ENCODE peak calls at places on chromosomes 5 and 9, in seven cellular contexts. U is CD4-positive, alpha-beta T cell; V is HFFc6; C is colonic mucosa; I is PC-9; X is foreskin keratinocyte; B is omental fat pad. A is an unnamed sample.

GRCh38 chr5:5025774-5026406 is 114.2 kb upstream of the ADAMTS16 start:
- DNase-seq in U (no peak), V (no peak), C (no peak), I (no peak), X (no peak), B (no peak), A (no peak)

GRCh38 chr9:108543251-108543768 is 312.5 kb downstream of the ACTL7B start:
- DNase-seq in U (no peak), V (peak; percentile 37), C (no peak), I (peak; percentile 99), X (peak; percentile 99), B (no peak), A (no peak)

GRCh38 chr5:72252008-72252407 is 68.0 kb downstream of the MRPS27 start:
- DNase-seq in U (no peak), V (no peak), C (no peak), I (no peak), X (no peak), B (no peak), A (no peak)

GRCh38 chr5:142512041-142512679 is 173.7 kb downstream of the FGF1 start:
- DNase-seq in U (no peak), V (no peak), C (no peak), I (no peak), X (no peak), B (no peak), A (no peak)

GRCh38 chr5:108167174-108167573 is 214.7 kb downstream of the FBXL17 start:
- DNase-seq in U (no peak), V (no peak), C (no peak), I (no peak), X (no peak), B (no peak), A (no peak)

GRCh38 chr5:91020065-91020800 is 362.9 kb downstream of the ARRDC3 start:
- DNase-seq in U (no peak), V (no peak), C (no peak), I (no peak), X (no peak), B (no peak), A (no peak)

GRCh38 chr9:34498511-34498910 is 24.3 kb downstream of the ENHO start:
- DNase-seq in U (no peak), V (no peak), C (no peak), I (no peak), X (no peak), B (no peak), A (no peak)

GRCh38 chr9:89213481-89213880 is 34.9 kb upstream of the SHC3 start:
- DNase-seq in U (no peak), V (no peak), C (no peak), I (no peak), X (no peak), B (no peak), A (no peak)

GRCh38 chr5:87340716-87341115 is 72.0 kb downstream of the CCNH start:
- DNase-seq in U (no peak), V (no peak), C (no peak), I (no peak), X (no peak), B (no peak), A (no peak)

GRCh38 chr9:110346325-110346724 is 8.7 kb upstream of the TXNDC8 start:
- DNase-seq in U (no peak), V (no peak), C (no peak), I (no peak), X (no peak), B (no peak), A (no peak)

GRCh38 chr5:71699233-71699632 is 19.8 kb upstream of the CARTPT start:
- DNase-seq in U (no peak), V (no peak), C (no peak), I (no peak), X (no peak), B (no peak), A (no peak)

GRCh38 chr9:81074261-81074660 is 615.1 kb downstream of the TLE1 start:
- DNase-seq in U (no peak), V (no peak), C (no peak), I (no peak), X (no peak), B (no peak), A (no peak)

GRCh38 chr5:138212828-138213160 is 329 bp downstream of the CDC23 start:
- DNase-seq in U (no peak), V (peak; percentile 0), C (no peak), I (no peak), X (no peak), B (no peak), A (no peak)

GRCh38 chr5:68214472-68215207 is 916 bp upstream of the PIK3R1 start:
- DNase-seq in U (no peak), V (no peak), C (peak; percentile 78), I (no peak), X (no peak), B (no peak), A (no peak)

GRCh38 chr9:107749787-107750444 is 260.3 kb upstream of the KLF4 start:
- DNase-seq in U (no peak), V (peak; percentile 85), C (peak; percentile 80), I (peak; percentile 87), X (peak; percentile 25), B (peak; percentile 79), A (no peak)

GRCh38 chr9:132903574-132904495 is 25.1 kb downstream of the SPACA9 start:
- DNase-seq in U (no peak), V (no peak), C (no peak), I (no peak), X (no peak), B (no peak), A (no peak)

GRCh38 chr5:108398964-108399363 is 17.1 kb upstream of the FBXL17 start:
- DNase-seq in U (no peak), V (no peak), C (no peak), I (no peak), X (no peak), B (no peak), A (no peak)

GRCh38 chr9:106925392-106925791 is 62.4 kb downstream of the ZNF462 start:
- DNase-seq in U (no peak), V (no peak), C (no peak), I (no peak), X (no peak), B (no peak), A (no peak)

DNA sequence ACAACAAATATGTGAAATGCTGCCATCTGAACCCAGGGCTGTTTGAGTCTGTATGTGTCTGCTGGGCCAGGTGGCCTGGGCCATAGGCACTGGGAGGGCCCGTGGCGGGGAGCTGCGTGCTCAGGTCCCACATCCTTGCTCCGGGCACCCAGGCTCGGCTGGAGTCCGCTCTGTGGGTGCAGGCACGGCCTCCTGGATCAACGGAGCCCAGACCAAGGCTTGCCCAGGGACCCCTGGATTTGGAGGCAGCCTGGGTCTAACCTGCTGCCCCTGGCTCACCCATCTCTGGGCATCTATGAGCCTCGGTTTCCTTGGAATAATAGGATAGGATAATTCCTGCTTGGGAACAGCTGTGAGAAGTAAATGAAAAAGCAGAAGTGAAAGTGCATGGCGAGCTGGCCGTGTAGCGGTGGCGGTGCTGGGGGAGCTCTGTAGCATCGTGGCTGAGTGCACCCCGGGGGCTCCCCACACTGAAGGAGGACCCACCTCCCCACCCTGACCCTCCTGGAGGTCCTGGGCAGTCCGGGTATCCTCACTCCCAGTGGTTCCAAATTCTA is 1.2 kb downstream of the CDHR2 start:
- DNase-seq in U (no peak), V (no peak), C (no peak), I (no peak), X (no peak), B (no peak), A (no peak)
- TF ChIP-seq CTCF in U (no peak), V (no peak), C (no peak), I (no peak), X (no peak), B (no peak), A (no peak)

DNA sequence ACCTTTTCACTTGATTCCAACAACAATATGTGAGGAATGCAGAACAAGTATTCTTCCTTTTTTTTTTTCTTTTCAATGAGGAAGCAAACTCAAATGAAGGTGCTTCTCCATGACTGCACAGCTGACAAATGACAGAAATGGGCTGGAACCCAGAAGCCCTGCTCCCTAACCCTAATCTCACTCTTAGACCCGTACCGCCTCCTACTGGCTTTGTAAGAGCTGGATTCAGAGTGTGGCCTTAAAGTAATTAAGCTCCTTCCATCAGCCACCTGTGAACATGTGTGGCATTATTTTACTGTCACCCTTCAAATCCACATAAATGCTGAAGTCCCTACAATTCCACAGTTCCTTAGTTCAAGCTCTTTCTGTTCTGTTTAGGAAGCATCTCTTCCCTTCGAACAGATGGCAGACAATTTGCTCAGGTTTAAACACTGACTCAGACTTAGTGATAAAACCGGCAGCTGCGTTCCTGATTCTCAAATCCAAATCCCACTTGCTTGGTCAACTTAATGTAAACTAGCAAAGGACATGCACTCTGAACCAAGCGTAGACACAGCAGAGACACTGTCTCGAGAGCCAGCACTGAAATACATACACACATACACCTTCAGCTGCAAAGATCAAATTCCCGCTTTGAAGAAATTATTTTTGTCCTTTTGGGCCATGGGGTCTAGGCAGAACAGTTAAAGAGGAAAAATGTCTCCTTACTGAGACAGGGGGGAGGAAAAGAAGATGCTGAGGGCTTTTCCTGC is 316.7 kb upstream of the TLE4 start:
- DNase-seq in U (no peak), V (no peak), C (no peak), I (no peak), X (no peak), B (no peak), A (no peak)
- TF ChIP-seq CTCF in U (no peak), V (peak; percentile 53), C (no peak), I (no peak), X (peak; percentile 35), B (no peak), A (no peak)

GRCh38 chr5:56269216-56269927 is 36.2 kb upstream of the ANKRD55 start:
- DNase-seq in U (no peak), V (peak; percentile 45), C (no peak), I (peak; percentile 60), X (no peak), B (no peak), A (no peak)

GRCh38 chr5:56270568-56271392 is 37.6 kb upstream of the ANKRD55 start:
- DNase-seq in U (peak; percentile 63), V (peak; percentile 70), C (peak; percentile 77), I (peak; percentile 83), X (no peak), B (peak; percentile 50), A (peak; percentile 45)

GRCh38 chr5:56273376-56274005 is 40.4 kb upstream of the ANKRD55 start:
- DNase-seq in U (no peak), V (no peak), C (no peak), I (no peak), X (no peak), B (no peak), A (no peak)

GRCh38 chr5:56272765-56273164 is 39.6 kb upstream of the ANKRD55 start:
- DNase-seq in U (no peak), V (no peak), C (no peak), I (no peak), X (no peak), B (no peak), A (no peak)

GRCh38 chr5:56270058-56270457 is 36.9 kb upstream of the ANKRD55 start:
- DNase-seq in U (no peak), V (no peak), C (no peak), I (no peak), X (no peak), B (no peak), A (no peak)
- TF ChIP-seq CTCF in U (no peak), V (no peak), C (no peak), I (no peak), X (no peak), B (no peak), A (no peak)

DNA sequence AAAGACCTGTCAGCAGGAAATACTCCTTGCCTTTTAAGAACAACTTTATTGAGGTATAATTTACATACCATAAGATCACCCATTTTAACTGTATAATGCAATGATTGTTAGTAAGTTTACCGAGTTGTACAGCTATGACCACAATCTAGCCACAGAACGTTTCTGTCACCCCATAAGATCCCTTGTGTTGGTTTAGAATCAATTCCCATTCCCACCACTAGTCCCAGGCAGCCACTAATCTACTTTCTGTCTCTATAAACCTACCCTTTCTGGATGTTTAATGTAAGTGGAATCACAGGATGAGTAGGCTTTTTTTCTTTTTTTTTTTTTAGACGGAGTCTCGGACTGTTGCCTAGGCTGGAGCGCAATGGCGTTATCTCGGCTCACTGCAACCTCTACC is 4.4 kb downstream of the GPR107 start:
- DNase-seq in U (no peak), V (no peak), C (no peak), I (no peak), X (no peak), B (no peak), A (no peak)
- TF ChIP-seq CTCF in U (peak; percentile 18), V (peak; percentile 60), C (no peak), I (peak; percentile 48), X (peak; percentile 44), B (no peak), A (no peak)